ENCODE peak calls at places on chromosomes 11 and 22, in five cellular contexts. F, K, L, N and Y are unnamed samples.

GRCh38 chr11:129740125-129740719 is 75.4 kb upstream of the TMEM45B start:
- DNase-seq in F (no peak), K (no peak), L (no peak), N (no peak), Y (no peak)

GRCh38 chr22:32355760-32356159 is 1.9 kb upstream of the RFPL3 start:
- DNase-seq in F (no peak), K (no peak), L (no peak), N (no peak), Y (no peak)

GRCh38 chr11:12695878-12696277 is 21.7 kb downstream of the TEAD1 start:
- DNase-seq in F (no peak), K (no peak), L (no peak), N (no peak), Y (no peak)

GRCh38 chr11:116790167-116791001 is 1.3 kb downstream of the APOA5 start:
- DNase-seq in F (no peak), K (no peak), L (no peak), N (no peak), Y (no peak)

GRCh38 chr11:130819561-130819960 is 96.7 kb downstream of the SNX19 start:
- DNase-seq in F (no peak), K (no peak), L (no peak), N (no peak), Y (peak)

GRCh38 chr11:61147271-61147670 is 14.0 kb downstream of the VPS37C start:
- DNase-seq in F (no peak), K (no peak), L (no peak), N (no peak), Y (no peak)

GRCh38 chr11:130580372-130580771 is 131.9 kb downstream of the ADAMTS15 start:
- DNase-seq in F (peak), K (no peak), L (no peak), N (peak), Y (peak)

GRCh38 chr11:12245549-12245986 is 131.8 kb upstream of the PARVA start:
- DNase-seq in F (no peak), K (no peak), L (no peak), N (peak), Y (no peak)

GRCh38 chr22:19483481-19484244 is 3.9 kb downstream of the CDC45 start:
- DNase-seq in F (no peak), K (no peak), L (no peak), N (peak), Y (peak)

GRCh38 chr11:11512502-11512901 is 109.3 kb downstream of the GALNT18 start:
- DNase-seq in F (no peak), K (no peak), L (no peak), N (no peak), Y (no peak)

GRCh38 chr11:21838422-21838821 is 354.5 kb upstream of the ANO5 start:
- DNase-seq in F (no peak), K (no peak), L (no peak), N (no peak), Y (no peak)

GRCh38 chr11:64230209-64230984 is at the start of gene DNAJC4:
- DNase-seq in F (peak), K (peak), L (peak), N (peak), Y (peak)

GRCh38 chr22:41925783-41926460 is 684 bp downstream of the TNFRSF13C start:
- DNase-seq in F (peak), K (peak), L (peak), N (peak), Y (peak)

GRCh38 chr11:43376065-43376464 is 17.3 kb downstream of the TTC17 start:
- DNase-seq in F (no peak), K (no peak), L (no peak), N (no peak), Y (no peak)

GRCh38 chr22:49659924-49660315 is 167.8 kb downstream of the BRD1 start:
- DNase-seq in F (no peak), K (no peak), L (no peak), N (no peak), Y (no peak)

GRCh38 chr11:3942956-3943497 is 87.6 kb downstream of the STIM1 start:
- DNase-seq in F (no peak), K (no peak), L (no peak), N (no peak), Y (no peak)

GRCh38 chr11:73174495-73174791 is 32.3 kb upstream of the FCHSD2 start:
- DNase-seq in F (no peak), K (no peak), L (no peak), N (no peak), Y (no peak)

GRCh38 chr22:45639747-45640102 is 31.9 kb upstream of the ATXN10 start:
- DNase-seq in F (no peak), K (no peak), L (no peak), N (no peak), Y (no peak)

GRCh38 chr11:13269775-13270174 is 7.8 kb upstream of the BMAL1 start:
- DNase-seq in F (no peak), K (no peak), L (no peak), N (peak), Y (no peak)

GRCh38 chr11:83648610-83649467 is 362.7 kb upstream of the CCDC90B start:
- DNase-seq in F (no peak), K (no peak), L (no peak), N (no peak), Y (no peak)

GRCh38 chr11:57574061-57574460 is 6.6 kb upstream of the UBE2L6 start:
- DNase-seq in F (no peak), K (no peak), L (no peak), N (no peak), Y (no peak)

GRCh38 chr11:3199537-3200295 is 18.9 kb downstream of the MRGPRG start:
- DNase-seq in F (no peak), K (no peak), L (no peak), N (no peak), Y (no peak)

GRCh38 chr22:11066458-11067285 is 4461.3 kb upstream of the OR11H1 start:
- DNase-seq in F (no peak), K (no peak), L (no peak), N (no peak), Y (no peak)

GRCh38 chr11:64608636-64609035 is 17.6 kb downstream of the SLC22A12 start:
- DNase-seq in F (no peak), K (no peak), L (no peak), N (no peak), Y (no peak)

GRCh38 chr11:76524461-76524860 is 79.6 kb downstream of the EMSY start:
- DNase-seq in F (no peak), K (no peak), L (no peak), N (peak), Y (no peak)

GRCh38 chr22:42632096-42632495 is 8.3 kb downstream of the ATP5MGL start:
- DNase-seq in F (no peak), K (no peak), L (no peak), N (no peak), Y (no peak)

GRCh38 chr11:82234256-82234655 is 499.4 kb downstream of the FAM181B start:
- DNase-seq in F (no peak), K (no peak), L (no peak), N (no peak), Y (no peak)

GRCh38 chr11:66043008-66043906 is 5.7 kb downstream of the GAL3ST3 start:
- DNase-seq in F (no peak), K (no peak), L (no peak), N (no peak), Y (no peak)

GRCh38 chr11:66045177-66045639 is 3.8 kb downstream of the GAL3ST3 start:
- DNase-seq in F (peak), K (peak), L (peak), N (peak), Y (peak)

GRCh38 chr11:66042227-66043007 is 6.5 kb downstream of the GAL3ST3 start:
- DNase-seq in F (no peak), K (no peak), L (no peak), N (no peak), Y (no peak)

GRCh38 chr11:66046901-66047300 is 2.1 kb downstream of the GAL3ST3 start:
- DNase-seq in F (no peak), K (no peak), L (no peak), N (no peak), Y (no peak)

GRCh38 chr11:66044757-66045156 is 4.2 kb downstream of the GAL3ST3 start:
- DNase-seq in F (no peak), K (no peak), L (no peak), N (no peak), Y (no peak)
- TF ChIP-seq CTCF in F (no peak), K (no peak), L (no peak), N (no peak), Y (no peak)

GRCh38 chr11:45512749-45513148 is 152.7 kb downstream of the CHST1 start:
- DNase-seq in F (no peak), K (no peak), L (no peak), N (no peak), Y (no peak)
- TF ChIP-seq CTCF in F (no peak), K (no peak), L (no peak), N (no peak), Y (no peak)

DNA sequence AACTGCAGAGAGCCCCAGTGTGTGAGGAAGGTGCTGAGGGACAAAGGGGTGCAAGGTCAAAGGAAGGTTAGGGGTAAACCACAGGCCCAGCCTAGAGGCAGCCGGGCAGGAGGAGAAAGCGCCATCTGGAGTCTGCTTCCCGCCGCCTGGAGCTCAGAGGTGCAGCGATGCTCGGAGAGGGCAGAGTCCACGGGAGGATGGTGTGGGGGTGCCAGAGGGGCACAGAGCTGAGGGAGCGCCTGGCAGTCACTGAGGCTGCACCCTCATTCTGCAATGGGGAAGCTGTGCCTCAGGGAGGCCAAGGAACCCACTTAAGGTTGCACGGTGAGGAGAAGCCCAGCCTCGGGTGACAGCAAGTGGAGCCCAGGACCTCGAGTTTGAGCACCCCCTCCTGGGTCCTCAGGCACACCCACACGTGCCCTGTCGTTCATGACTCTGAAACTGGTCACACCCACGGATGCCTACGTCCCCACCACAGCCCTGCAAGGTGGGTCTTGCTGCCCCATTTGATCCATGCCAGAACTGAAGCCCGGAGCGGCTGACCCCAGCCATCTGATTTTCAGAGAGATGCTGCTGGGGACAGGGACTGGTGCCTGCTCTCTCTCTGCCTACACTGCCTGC is 1.6 kb downstream of the IL2RB start:
- DNase-seq in F (no peak), K (no peak), L (no peak), N (no peak), Y (no peak)
- TF ChIP-seq CTCF in F (no peak), K (peak), L (no peak), N (no peak), Y (no peak)

GRCh38 chr22:48316245-48316875 is 1511.3 kb downstream of the BRD1 start:
- DNase-seq in F (no peak), K (no peak), L (no peak), N (no peak), Y (no peak)
- TF ChIP-seq CTCF in F (no peak), K (no peak), L (no peak), N (no peak), Y (no peak)

GRCh38 chr11:132122701-132123100 is 752.3 kb downstream of the NTM start:
- DNase-seq in F (no peak), K (no peak), L (no peak), N (peak), Y (peak)

GRCh38 chr11:132123854-132124835 is 753.7 kb downstream of the NTM start:
- DNase-seq in F (no peak), K (peak), L (no peak), N (no peak), Y (no peak)

GRCh38 chr11:132126973-132127900 is 756.8 kb downstream of the NTM start:
- DNase-seq in F (peak), K (no peak), L (no peak), N (peak), Y (peak)

GRCh38 chr11:132123449-132123848 is 753.0 kb downstream of the NTM start:
- DNase-seq in F (no peak), K (no peak), L (no peak), N (no peak), Y (no peak)

DNA sequence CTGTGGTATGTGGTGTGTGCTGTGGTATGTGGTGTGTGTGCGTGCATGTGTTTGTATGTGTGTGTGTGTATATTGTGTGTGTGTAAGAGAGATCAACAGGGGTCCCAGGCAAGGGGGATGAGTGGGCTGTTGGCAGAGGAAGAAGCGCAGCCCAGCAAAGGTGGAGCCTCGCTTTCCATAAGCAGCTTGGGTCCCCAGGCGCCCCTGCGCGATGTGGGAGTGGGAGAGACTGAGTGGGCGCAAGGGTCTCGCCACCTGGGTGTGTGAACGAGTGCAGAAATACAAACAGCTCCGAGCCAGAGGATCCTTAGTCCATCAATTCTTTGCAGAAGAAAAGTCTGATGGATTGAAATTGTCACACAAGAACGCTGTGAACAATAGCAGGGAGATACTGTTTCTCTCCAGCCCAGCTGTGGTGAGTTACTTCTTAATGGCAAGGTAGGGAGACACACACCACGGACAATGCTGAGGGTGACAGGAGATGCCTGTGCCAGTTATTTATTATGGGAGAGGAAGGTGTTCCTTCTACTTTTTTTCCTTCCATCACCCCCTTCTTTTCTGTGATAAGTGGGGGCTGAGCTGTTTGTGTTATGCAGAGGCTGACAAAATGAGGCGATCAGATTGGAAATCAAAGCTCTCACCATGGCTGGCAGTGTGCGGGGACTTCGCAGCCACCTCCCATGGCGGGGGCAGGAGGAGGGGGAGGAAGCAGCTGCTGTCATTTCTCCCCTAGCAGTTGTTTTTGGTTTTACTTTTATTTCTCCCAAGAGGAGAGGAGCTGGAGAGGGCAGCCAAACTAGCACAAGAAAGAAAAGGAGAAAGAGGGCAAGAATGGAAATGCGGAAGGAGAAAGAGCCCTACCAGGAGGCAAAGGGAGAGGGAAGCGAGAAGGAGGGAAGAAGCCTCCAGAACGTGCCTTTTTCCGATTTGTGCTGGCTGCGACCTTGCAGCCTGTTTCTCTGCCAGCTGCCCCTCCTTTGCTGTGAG is 755.7 kb downstream of the NTM start:
- DNase-seq in F (no peak), K (no peak), L (no peak), N (peak), Y (peak)
- TF ChIP-seq CTCF in F (no peak), K (no peak), L (no peak), N (no peak), Y (no peak)

DNA sequence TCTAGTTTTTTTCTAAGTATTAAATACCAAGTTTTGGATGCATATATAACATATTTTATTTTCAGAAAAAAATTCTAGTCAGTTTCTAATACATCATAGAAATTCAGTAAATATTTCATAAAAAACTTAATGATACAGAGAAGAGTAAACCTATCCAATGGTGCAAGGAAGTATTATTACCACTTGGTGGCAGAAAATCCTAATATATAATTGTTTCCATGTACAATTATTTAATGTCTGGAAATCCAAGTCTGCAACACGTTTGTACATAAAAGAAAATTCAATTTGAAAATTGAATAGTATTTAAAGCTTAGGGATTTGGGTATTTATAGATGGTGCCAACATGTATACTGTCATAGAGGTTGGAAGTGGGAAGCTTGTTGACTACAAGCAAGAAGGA is 127.0 kb downstream of the TRPC6 start:
- DNase-seq in F (no peak), K (no peak), L (no peak), N (peak), Y (peak)
- TF ChIP-seq CTCF in F (peak), K (no peak), L (no peak), N (peak), Y (peak)

GRCh38 chr11:44804449-44805151 is 77.8 kb downstream of the TSPAN18 start:
- DNase-seq in F (no peak), K (no peak), L (no peak), N (peak), Y (peak)
- TF ChIP-seq CTCF in F (no peak), K (no peak), L (no peak), N (no peak), Y (no peak)

DNA sequence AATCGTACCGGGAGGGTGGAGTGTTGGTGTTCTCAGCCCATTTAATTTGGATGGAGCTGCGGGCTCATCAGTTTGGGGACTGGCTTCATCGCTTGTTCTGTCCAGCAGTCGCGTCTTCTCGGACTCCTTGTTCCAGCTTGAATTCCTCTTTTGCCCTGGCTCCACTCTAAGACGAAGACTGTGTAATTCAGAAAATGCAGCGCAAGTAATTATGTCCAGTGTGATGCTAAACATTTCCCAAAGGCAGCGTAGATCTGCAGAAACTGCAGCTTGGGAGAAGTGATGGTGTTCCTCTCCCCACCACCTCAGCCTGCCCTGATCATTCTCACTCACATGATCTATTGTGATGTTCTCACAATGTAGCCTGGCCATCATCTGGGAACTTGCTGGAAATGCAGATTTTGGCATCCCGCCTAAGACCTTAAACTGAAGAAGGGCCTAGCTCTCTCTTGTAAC is 666 bp downstream of the SLC25A18 start:
- DNase-seq in F (no peak), K (no peak), L (no peak), N (peak), Y (peak)
- TF ChIP-seq CTCF in F (no peak), K (no peak), L (no peak), N (no peak), Y (peak)

GRCh38 chr22:38080847-38081635 is 2.9 kb downstream of the SLC16A8 start:
- DNase-seq in F (peak), K (no peak), L (no peak), N (peak), Y (peak)
- TF ChIP-seq CTCF in F (no peak), K (no peak), L (no peak), N (no peak), Y (no peak)